ENCODE peak calls at places on chromosomes 5 and 9, in seven cellular contexts. V is Right ventricle myocardium inferior; S is NCI-H1436; K is epithelial cell of esophagus; Q is stomach; C is stimulated activated CD4-positive, alpha-beta T cell treated with anti-CD3 and anti-CD28 coated beads, Interleukin-2, amount 100 ng/mL, for 48 hours; X is HTR-8/SVneo. J is an unnamed sample.

GRCh38 chr9:134477342-134477925 is 151.2 kb downstream of the RXRA start:
- DNase-seq in X (no peak), V (peak), K (no peak), C (no peak), Q (no peak), S (no peak), J (no peak)

GRCh38 chr5:167785896-167786295 is 505.5 kb upstream of the WWC1 start:
- DNase-seq in C (no peak), X (no peak), K (no peak), S (no peak), Q (no peak), V (no peak), J (no peak)

GRCh38 chr9:77744877-77745435 is 96.8 kb upstream of the GNA14 start:
- DNase-seq in C (no peak), X (no peak), S (no peak), Q (no peak), V (no peak), K (no peak), J (no peak)

GRCh38 chr5:2700876-2701275 is 50.6 kb downstream of the IRX2 start:
- DNase-seq in V (no peak), Q (no peak), K (no peak), C (no peak), S (no peak), X (no peak), J (no peak)

GRCh38 chr5:33713087-33713486 is 178.7 kb downstream of the ADAMTS12 start:
- DNase-seq in S (no peak), Q (no peak), K (no peak), V (no peak), X (no peak), C (no peak), J (no peak)

GRCh38 chr5:83281658-83282057 is 189.9 kb upstream of the VCAN start:
- DNase-seq in X (no peak), Q (no peak), S (no peak), V (no peak), K (peak), C (no peak), J (no peak)

GRCh38 chr9:38200431-38200830 is 131.4 kb upstream of the SHB start:
- DNase-seq in K (no peak), X (no peak), V (no peak), S (no peak), Q (no peak), C (no peak), J (no peak)

GRCh38 chr5:133977858-133978257 is 9.4 kb upstream of the C5orf15 start:
- DNase-seq in V (no peak), K (no peak), S (no peak), X (no peak), Q (no peak), C (no peak), J (no peak)

GRCh38 chr9:78325343-78325742 is 28.4 kb downstream of the PSAT1 start:
- DNase-seq in V (no peak), S (no peak), X (no peak), K (no peak), C (no peak), Q (no peak), J (no peak)

GRCh38 chr9:36456480-36457115 is 56.5 kb upstream of the RNF38 start:
- DNase-seq in C (no peak), Q (no peak), X (no peak), S (no peak), V (no peak), K (no peak), J (no peak)

GRCh38 chr5:26662806-26663360 is 375.5 kb downstream of the CDH9 start:
- DNase-seq in X (no peak), S (no peak), V (no peak), Q (no peak), C (no peak), K (no peak), J (no peak)

GRCh38 chr5:154251529-154251928 is 61.0 kb downstream of the GALNT10 start:
- DNase-seq in Q (no peak), K (no peak), V (no peak), S (no peak), X (no peak), C (no peak), J (no peak)

J was measured in mucosa of gallbladder.